ENCODE peak calls at places on chromosome 1, in four cellular contexts. One of them, this sample, is unnamed.

GRCh38 chr1:45009956-45010854 is 919 bp downstream of the HECTD3 start:
- DNase-seq in HepG2: no peak
- DNase-seq in K562: peak; percentile 48
- DNase-seq in GM12891: no peak
- DNase-seq in this sample: no peak

GRCh38 chr1:20194770-20195463 is 8.6 kb upstream of the PLA2G2C start:
- DNase-seq in HepG2: peak; percentile 44
- DNase-seq in K562: peak; percentile 78
- DNase-seq in GM12891: peak; percentile 51
- DNase-seq in this sample: no peak

GRCh38 chr1:47179988-47180563 is 9.8 kb downstream of the PDZK1IP1 start:
- DNase-seq in HepG2: no peak
- DNase-seq in K562: no peak
- DNase-seq in GM12891: no peak
- DNase-seq in this sample: no peak

GRCh38 chr1:116825400-116825734 is 71.1 kb downstream of the CD2 start:
- DNase-seq in HepG2: no peak
- DNase-seq in K562: peak; percentile 81
- DNase-seq in GM12891: no peak
- DNase-seq in this sample: no peak

GRCh38 chr1:169648187-169648586 is 18.3 kb upstream of the SELP start:
- DNase-seq in HepG2: no peak
- DNase-seq in K562: no peak
- DNase-seq in GM12891: no peak
- DNase-seq in this sample: no peak

GRCh38 chr1:185645201-185645640 is 89.0 kb upstream of the HMCN1 start:
- DNase-seq in HepG2: no peak
- DNase-seq in K562: no peak
- DNase-seq in GM12891: no peak
- DNase-seq in this sample: no peak

GRCh38 chr1:67536957-67537646 is 106.9 kb upstream of the SERBP1 start:
- DNase-seq in HepG2: no peak
- DNase-seq in K562: no peak
- DNase-seq in GM12891: no peak
- DNase-seq in this sample: no peak

GRCh38 chr1:226248091-226248490 is 24.6 kb downstream of the MIXL1 start:
- DNase-seq in HepG2: no peak
- DNase-seq in K562: no peak
- DNase-seq in GM12891: no peak
- DNase-seq in this sample: no peak

GRCh38 chr1:64953241-64953640 is 13.1 kb downstream of the JAK1 start:
- DNase-seq in HepG2: peak; percentile 33
- DNase-seq in K562: no peak
- DNase-seq in GM12891: no peak
- DNase-seq in this sample: no peak

GRCh38 chr1:33346921-33347649 is 26.2 kb upstream of the A3GALT2 start:
- DNase-seq in HepG2: peak; percentile 94
- DNase-seq in K562: no peak
- DNase-seq in GM12891: no peak
- DNase-seq in this sample: no peak
- TF ChIP-seq POLR2AphosphoS5 in HepG2: peak; percentile 65
- TF ChIP-seq POLR2AphosphoS5 in K562: peak; percentile 46
- TF ChIP-seq POLR2AphosphoS5 in GM12891: no peak
- TF ChIP-seq POLR2AphosphoS5 in this sample: no peak

GRCh38 chr1:162756523-162756922 is 34.0 kb upstream of the HSD17B7 start:
- DNase-seq in HepG2: no peak
- DNase-seq in K562: no peak
- DNase-seq in GM12891: no peak
- DNase-seq in this sample: no peak
- TF ChIP-seq TAF1 in HepG2: no peak
- TF ChIP-seq TAF1 in K562: no peak
- TF ChIP-seq TAF1 in GM12891: no peak
- TF ChIP-seq TAF1 in this sample: no peak

GRCh38 chr1:28087614-28088167 is 719 bp downstream of the EYA3 start:
- DNase-seq in HepG2: peak; percentile 18
- DNase-seq in K562: no peak
- DNase-seq in GM12891: no peak
- DNase-seq in this sample: no peak

GRCh38 chr1:28085129-28085528 is 3.3 kb downstream of the EYA3 start:
- DNase-seq in HepG2: no peak
- DNase-seq in K562: no peak
- DNase-seq in GM12891: no peak
- DNase-seq in this sample: no peak

GRCh38 chr1:28091043-28091781 is 2.8 kb upstream of the EYA3 start:
- DNase-seq in HepG2: peak; percentile 61
- DNase-seq in K562: peak; percentile 62
- DNase-seq in GM12891: no peak
- DNase-seq in this sample: no peak

GRCh38 chr1:28086651-28087050 is 1.8 kb downstream of the EYA3 start:
- DNase-seq in HepG2: no peak
- DNase-seq in K562: no peak
- DNase-seq in GM12891: no peak
- DNase-seq in this sample: no peak

DNA sequence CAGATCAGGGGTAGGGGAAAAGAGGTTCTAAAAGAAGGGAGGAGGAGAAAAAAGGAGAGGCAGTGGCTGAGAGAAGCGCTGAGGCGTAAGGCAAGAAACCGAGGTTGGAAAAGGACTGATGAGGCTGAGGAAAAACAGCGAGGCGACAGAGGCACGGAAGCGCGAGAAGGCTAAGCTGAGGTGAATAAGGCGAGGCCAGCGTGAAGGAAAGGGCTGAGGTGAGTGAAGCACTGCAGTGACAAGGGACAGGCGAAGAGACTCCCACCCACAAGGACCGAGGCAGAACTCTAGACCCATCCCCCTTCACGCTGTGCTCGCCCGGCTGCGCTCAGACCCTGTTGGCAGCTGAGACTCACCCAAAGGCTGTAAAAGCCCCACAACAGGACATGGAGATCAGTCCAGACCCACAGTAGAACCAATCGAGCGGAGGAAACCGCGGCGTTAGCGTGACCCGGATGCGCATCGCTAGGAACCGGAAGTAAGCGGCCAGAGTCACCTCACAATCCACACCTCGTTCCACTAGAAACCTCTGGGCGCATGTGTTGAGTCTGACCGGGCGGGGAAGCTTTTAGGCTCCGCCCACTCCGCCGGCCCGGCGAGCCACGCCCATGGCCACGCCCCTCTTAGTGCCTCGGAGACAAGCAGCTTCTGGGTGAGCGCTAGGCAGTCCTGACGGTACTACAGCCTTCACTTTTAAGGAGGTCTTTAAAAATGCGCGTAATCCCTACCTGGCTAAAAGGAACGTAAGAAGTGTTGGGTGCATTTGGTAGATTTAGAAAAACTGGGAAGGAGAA is at the start of gene EYA3:
- DNase-seq in HepG2: peak; percentile 97
- DNase-seq in K562: peak; percentile 100
- DNase-seq in GM12891: peak; percentile 90
- DNase-seq in this sample: peak; percentile 87
- TF ChIP-seq POLR2A in HepG2: peak; percentile 90
- TF ChIP-seq POLR2A in K562: peak; percentile 97
- TF ChIP-seq POLR2A in GM12891: peak; percentile 94
- TF ChIP-seq POLR2A in this sample: peak; percentile 95

DNA sequence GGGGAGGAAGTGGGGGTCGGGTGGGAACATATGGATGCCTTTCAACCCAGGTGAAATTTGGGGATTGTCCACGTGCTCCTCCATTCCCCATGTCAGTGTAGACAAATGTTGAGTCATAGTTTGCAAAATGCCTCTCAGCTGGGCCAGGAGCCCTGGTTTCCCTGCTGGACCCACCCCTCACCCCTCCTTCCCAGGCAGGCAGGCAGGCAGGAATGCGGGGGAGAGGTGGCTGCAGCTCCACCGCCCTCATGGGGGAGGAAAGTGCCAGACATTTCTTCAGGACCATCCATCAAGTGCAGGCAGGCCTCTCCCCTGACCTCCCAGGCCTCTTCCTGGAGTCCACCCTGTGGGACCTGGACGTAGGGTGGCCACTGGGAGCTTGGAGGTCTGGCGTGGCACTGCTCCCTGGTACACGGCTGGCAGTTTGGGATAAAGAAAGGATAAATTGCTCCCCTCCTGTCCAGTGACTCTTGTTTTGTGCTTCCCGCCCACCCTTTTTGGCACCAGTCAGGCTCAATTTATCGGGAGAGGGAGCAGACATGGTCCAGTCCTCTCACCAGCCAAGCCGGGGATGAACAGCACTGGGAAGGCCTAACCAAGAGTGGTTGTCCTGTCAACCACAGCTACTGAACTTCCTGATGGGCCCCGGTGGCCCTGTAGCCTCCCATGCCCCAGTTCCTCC is 18.8 kb downstream of the NPR1 start:
- DNase-seq in HepG2: peak; percentile 27
- DNase-seq in K562: peak; percentile 93
- DNase-seq in GM12891: no peak
- DNase-seq in this sample: peak; percentile 2
- TF ChIP-seq POLR2AphosphoS5 in HepG2: no peak
- TF ChIP-seq POLR2AphosphoS5 in K562: peak; percentile 43
- TF ChIP-seq POLR2AphosphoS5 in GM12891: no peak
- TF ChIP-seq POLR2AphosphoS5 in this sample: no peak

GRCh38 chr1:156846643-156847042 is 12.3 kb downstream of the INSRR start:
- DNase-seq in HepG2: no peak
- DNase-seq in K562: no peak
- DNase-seq in GM12891: no peak
- DNase-seq in this sample: no peak

GRCh38 chr1:156849151-156849496 is 9.8 kb downstream of the INSRR start:
- DNase-seq in HepG2: no peak
- DNase-seq in K562: no peak
- DNase-seq in GM12891: no peak
- DNase-seq in this sample: no peak

GRCh38 chr1:156845953-156846545 is 12.9 kb downstream of the INSRR start:
- DNase-seq in HepG2: no peak
- DNase-seq in K562: no peak
- DNase-seq in GM12891: no peak
- DNase-seq in this sample: no peak

GRCh38 chr1:156847591-156848460 is 11.1 kb downstream of the INSRR start:
- DNase-seq in HepG2: no peak
- DNase-seq in K562: no peak
- DNase-seq in GM12891: no peak
- DNase-seq in this sample: no peak

DNA sequence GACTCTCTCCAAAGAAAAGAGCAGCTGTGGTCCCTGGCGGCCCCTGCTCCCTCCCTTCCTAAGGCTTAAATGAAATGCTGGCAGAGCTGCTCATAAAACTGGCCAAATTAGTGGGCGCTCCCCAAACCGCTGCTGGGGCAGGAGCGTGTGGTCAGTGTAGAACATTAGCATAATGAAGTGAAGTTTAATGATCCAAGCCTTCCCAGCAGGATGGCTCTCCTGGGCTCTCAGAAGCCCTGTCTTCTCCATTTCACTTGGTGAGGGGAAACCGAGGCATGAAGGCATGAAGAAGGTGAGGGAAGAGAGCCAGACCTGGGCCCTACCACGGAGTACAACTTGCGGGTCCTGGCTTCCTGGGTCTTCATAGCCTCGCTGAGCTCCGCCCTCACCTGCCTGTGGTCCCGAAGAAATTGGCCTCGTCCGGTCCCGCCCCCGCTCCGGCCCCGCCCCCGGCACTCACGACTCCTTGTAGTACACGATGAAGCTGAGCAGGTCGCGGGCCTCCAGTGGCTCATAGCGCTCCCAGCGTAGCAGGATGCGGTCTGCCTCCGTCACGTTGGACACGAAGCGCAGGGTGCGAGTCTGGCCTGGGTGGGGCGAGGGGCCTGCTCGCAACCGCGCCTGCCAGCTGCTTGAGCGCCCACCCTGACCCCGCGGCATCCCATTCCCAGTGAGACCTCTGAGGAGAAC is 10.3 kb downstream of the INSRR start:
- DNase-seq in HepG2: no peak
- DNase-seq in K562: peak; percentile 83
- DNase-seq in GM12891: no peak
- DNase-seq in this sample: no peak
- TF ChIP-seq TAF1 in HepG2: no peak
- TF ChIP-seq TAF1 in K562: no peak
- TF ChIP-seq TAF1 in GM12891: no peak
- TF ChIP-seq TAF1 in this sample: no peak

GRCh38 chr1:223142795-223143759 is at the start of gene TLR5:
- DNase-seq in HepG2: no peak
- DNase-seq in K562: peak; percentile 98
- DNase-seq in GM12891: peak; percentile 60
- DNase-seq in this sample: peak; percentile 76
- TF ChIP-seq POLR2A in HepG2: no peak
- TF ChIP-seq POLR2A in K562: peak; percentile 86
- TF ChIP-seq POLR2A in GM12891: no peak
- TF ChIP-seq POLR2A in this sample: no peak

DNA sequence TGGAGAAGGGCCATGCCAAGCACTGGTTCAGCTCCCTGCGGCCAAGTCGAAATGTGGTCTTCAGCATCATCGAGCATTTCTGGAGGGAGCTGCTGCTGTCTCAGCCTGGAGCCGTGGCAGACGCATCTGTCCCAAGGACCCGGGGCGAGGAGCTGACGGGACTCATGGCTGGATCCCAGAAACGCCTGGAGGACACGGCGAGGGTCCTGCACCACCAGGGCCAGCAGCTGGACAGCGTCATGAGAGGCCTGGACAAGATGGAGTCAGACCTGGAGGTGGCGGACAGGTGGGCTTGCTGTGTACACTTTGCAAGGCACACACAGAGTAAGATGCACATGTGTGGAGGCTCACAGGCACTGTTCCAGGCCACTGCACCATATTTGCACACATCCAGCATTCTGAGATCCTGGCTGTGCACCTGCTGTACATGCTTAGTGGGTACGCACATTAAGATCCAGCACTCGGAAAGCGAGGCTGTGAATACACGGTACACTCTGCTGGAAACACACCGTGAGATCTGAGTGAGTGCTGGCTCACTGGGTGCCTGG is 12.8 kb downstream of the SNAP47 start:
- DNase-seq in HepG2: no peak
- DNase-seq in K562: no peak
- DNase-seq in GM12891: no peak
- DNase-seq in this sample: no peak
- TF ChIP-seq POLR2AphosphoS5 in HepG2: no peak
- TF ChIP-seq POLR2AphosphoS5 in K562: no peak
- TF ChIP-seq POLR2AphosphoS5 in GM12891: no peak
- TF ChIP-seq POLR2AphosphoS5 in this sample: no peak